ENCODE peak calls at places on chromosome 7, in eight cellular contexts. K is HEK293T; H is tibial artery; T is Karpas-422; X is skeletal muscle cell; M is RCC 7860; D is stimulated activated CD4-positive, alpha-beta T cell treated with anti-CD3 and anti-CD28 coated beads, Interleukin-2, amount 100 ng/mL, for 48 hours; W is psoas muscle. A is an unnamed sample.
A peak's percentile ranks its signal among the peaks of the same experiment; 100 is the strongest.

GRCh38 chr7:129993275-129993674 is 40.5 kb upstream of the UBE2H start:
- DNase-seq in W (no peak), D (no peak), M (no peak), X (no peak), H (no peak), T (no peak), K (no peak), A (no peak)

GRCh38 chr7:70735313-70735712 is 396.6 kb upstream of the GALNT17 start:
- DNase-seq in D (no peak), W (no peak), X (no peak), M (no peak), K (no peak), H (no peak), T (no peak), A (no peak)

GRCh38 chr7:77184990-77185389 is 14.6 kb downstream of the FGL2 start:
- DNase-seq in W (no peak), M (no peak), K (no peak), X (no peak), H (no peak), T (no peak), D (no peak), A (no peak)

GRCh38 chr7:115059312-115059711 is 137.4 kb downstream of the MDFIC start:
- DNase-seq in H (no peak), W (no peak), K (no peak), D (no peak), M (no peak), T (no peak), X (peak; percentile 8), A (no peak)

GRCh38 chr7:96636342-96636865 is 73.2 kb downstream of the SEM1 start:
- DNase-seq in D (no peak), H (no peak), T (no peak), M (no peak), K (no peak), X (no peak), W (no peak), A (no peak)

GRCh38 chr7:158816995-158817394 is 12.3 kb downstream of the ESYT2 start:
- DNase-seq in T (no peak), M (peak; percentile 37), H (no peak), W (no peak), K (no peak), D (no peak), X (no peak), A (no peak)

GRCh38 chr7:6151994-6152735 is 120.3 kb downstream of the CYTH3 start:
- DNase-seq in K (no peak), H (no peak), D (no peak), X (no peak), T (no peak), M (no peak), W (no peak), A (no peak)

GRCh38 chr7:17674166-17674955 is 265.9 kb downstream of the SNX13 start:
- DNase-seq in H (no peak), K (no peak), T (no peak), X (no peak), M (no peak), D (no peak), W (no peak), A (no peak)

GRCh38 chr7:41592226-41592625 is 110.7 kb downstream of the INHBA start:
- DNase-seq in D (no peak), T (no peak), K (no peak), H (no peak), X (no peak), W (no peak), M (no peak), A (no peak)

GRCh38 chr7:93327006-93327633 is 95.0 kb downstream of the VPS50 start:
- DNase-seq in H (no peak), T (no peak), W (no peak), M (peak; percentile 89), K (no peak), D (no peak), X (peak; percentile 57), A (no peak)